ENCODE peak calls at places on chromosomes 3 and 15, in seven cellular contexts. I is iPS-NIHi11, E is sciatic nerve, F is psoas muscle, P is NB4, M is HepG2, Y is activated T-helper 1 cell treated with Interleukin-2 at 50 U/mL for 16 hours. G is an unnamed sample.
A peak's percentile ranks its signal among the peaks of the same experiment; 100 is the strongest.

GRCh38 chr3:157082305-157082981 is 77.5 kb downstream of the CCNL1 start:
- DNase-seq in M (no peak), F (no peak), I (no peak), Y (no peak), P (no peak), E (no peak), G (no peak)

GRCh38 chr15:84981711-84982300 is at the start of gene PDE8A:
- DNase-seq in F (peak; percentile 79), P (peak; percentile 69), E (peak; percentile 61), I (peak; percentile 58), Y (peak; percentile 45), M (no peak), G (no peak)

GRCh38 chr3:119580148-119580760 is 962 bp downstream of the ADPRH start:
- DNase-seq in E (peak; percentile 67), P (peak; percentile 71), F (peak; percentile 64), I (peak; percentile 38), Y (no peak), M (no peak), G (peak; percentile 42)

GRCh38 chr15:49155834-49156627 is 632 bp upstream of the COPS2 start:
- DNase-seq in E (no peak), P (peak; percentile 20), I (peak; percentile 16), F (no peak), M (peak; percentile 10), Y (no peak), G (no peak)

GRCh38 chr3:139506792-139507191 is 30.5 kb upstream of the RBP2 start:
- DNase-seq in M (peak; percentile 9), F (no peak), Y (no peak), P (no peak), I (no peak), E (no peak), G (no peak)

GRCh38 chr3:36677331-36678007 is 86.9 kb downstream of the DCLK3 start:
- DNase-seq in I (no peak), P (peak; percentile 4), E (no peak), Y (no peak), F (no peak), M (peak; percentile 6), G (no peak)

GRCh38 chr3:12948891-12949711 is 107.7 kb upstream of the RPL32 start:
- DNase-seq in I (no peak), P (peak; percentile 59), E (no peak), Y (no peak), F (no peak), M (no peak), G (no peak)

GRCh38 chr3:56869157-56869889 is 67.6 kb upstream of the ARHGEF3 start:
- DNase-seq in Y (no peak), F (no peak), I (no peak), E (no peak), M (no peak), P (no peak), G (no peak)

GRCh38 chr3:173789530-173789929 is 392.0 kb downstream of the NLGN1 start:
- DNase-seq in P (no peak), E (no peak), M (no peak), Y (no peak), I (no peak), F (no peak), G (no peak)

GRCh38 chr15:33022629-33023028 is 171.9 kb downstream of the FMN1 start:
- DNase-seq in M (no peak), Y (no peak), I (peak; percentile 65), P (no peak), E (no peak), F (peak; percentile 90), G (peak; percentile 64)

GRCh38 chr3:15317164-15317477 is 15.3 kb downstream of the SH3BP5 start:
- DNase-seq in F (peak; percentile 68), E (no peak), I (no peak), M (no peak), P (no peak), Y (no peak), G (no peak)

GRCh38 chr15:93428135-93428534 is 339.1 kb upstream of the RGMA start:
- DNase-seq in E (no peak), I (no peak), Y (no peak), P (no peak), M (no peak), F (no peak), G (no peak)

GRCh38 chr3:140756240-140757016 is 78.6 kb downstream of the TRIM42 start:
- DNase-seq in Y (no peak), E (no peak), M (no peak), I (no peak), P (no peak), F (no peak), G (no peak)

GRCh38 chr3:47260605-47261004 is 22.0 kb downstream of the KIF9 start:
- DNase-seq in P (no peak), I (no peak), M (no peak), E (no peak), F (no peak), Y (no peak), G (no peak)

GRCh38 chr3:31802981-31803380 is 178.1 kb downstream of the OSBPL10 start:
- DNase-seq in P (peak; percentile 37), I (no peak), M (no peak), F (no peak), Y (no peak), E (no peak), G (no peak)

GRCh38 chr3:89612027-89612426 is 504.6 kb downstream of the EPHA3 start:
- DNase-seq in F (no peak), M (no peak), P (no peak), Y (no peak), E (no peak), I (no peak), G (no peak)

GRCh38 chr15:29126821-29127461 is 142.7 kb downstream of the NSMCE3 start:
- DNase-seq in I (peak; percentile 62), P (peak; percentile 26), M (no peak), Y (no peak), F (peak; percentile 29), E (no peak), G (no peak)

GRCh38 chr15:48657891-48658591 is 12.5 kb upstream of the FBN1 start:
- DNase-seq in Y (no peak), M (no peak), I (no peak), F (no peak), E (no peak), P (no peak), G (no peak)

GRCh38 chr3:45992133-45992729 is 3.4 kb downstream of the FYCO1 start:
- DNase-seq in P (no peak), M (no peak), Y (no peak), E (no peak), F (no peak), I (peak; percentile 28), G (no peak)

GRCh38 chr3:97882975-97883598 is 61.3 kb downstream of the CRYBG3 start:
- DNase-seq in M (no peak), F (no peak), Y (no peak), P (no peak), I (peak; percentile 11), E (no peak), G (peak; percentile 58)

GRCh38 chr15:94205366-94205765 is 26.0 kb upstream of the MCTP2 start:
- DNase-seq in Y (no peak), E (no peak), I (no peak), P (peak; percentile 97), M (no peak), F (no peak), G (no peak)

GRCh38 chr3:30751610-30752299 is 142.7 kb downstream of the GADL1 start:
- DNase-seq in F (peak; percentile 52), E (peak; percentile 70), Y (peak; percentile 18), M (peak; percentile 20), I (peak; percentile 16), P (peak; percentile 66), G (no peak)

GRCh38 chr3:30518201-30518864 is 88.1 kb upstream of the TGFBR2 start:
- DNase-seq in F (no peak), M (peak; percentile 68), P (no peak), I (no peak), Y (no peak), E (no peak), G (peak; percentile 60)

GRCh38 chr3:156299569-156299968 is 179.2 kb downstream of the KCNAB1 start:
- DNase-seq in M (no peak), E (no peak), Y (no peak), F (no peak), I (no peak), P (no peak), G (no peak)

GRCh38 chr15:71437919-71438318 is 322.6 kb downstream of the THSD4 start:
- DNase-seq in F (no peak), P (no peak), I (no peak), Y (no peak), M (no peak), E (no peak), G (peak; percentile 63)

GRCh38 chr3:150385296-150386242 is 22.5 kb upstream of the TSC22D2 start:
- DNase-seq in M (no peak), I (no peak), Y (no peak), P (peak; percentile 39), E (no peak), F (no peak), G (no peak)

GRCh38 chr15:63896336-63897115 is 62.8 kb upstream of the HERC1 start:
- DNase-seq in P (peak; percentile 92), Y (no peak), F (peak; percentile 87), I (no peak), M (peak; percentile 32), E (no peak), G (peak; percentile 44)

GRCh38 chr3:126422571-126423091 is 27.9 kb downstream of the CFAP100 start:
- DNase-seq in E (peak; percentile 34), M (no peak), I (no peak), P (no peak), Y (no peak), F (no peak), G (no peak)

GRCh38 chr3:73552700-73553099 is 72.0 kb downstream of the PDZRN3 start:
- DNase-seq in F (no peak), Y (no peak), I (no peak), M (no peak), P (no peak), E (no peak), G (no peak)

GRCh38 chr3:46857485-46858341 is 5.5 kb downstream of the MYL3 start:
- DNase-seq in E (peak; percentile 21), Y (no peak), I (no peak), P (no peak), F (peak; percentile 25), M (no peak), G (no peak)

GRCh38 chr3:153070153-153070868 is 91.7 kb upstream of the RAP2B start:
- DNase-seq in F (no peak), I (no peak), M (no peak), Y (no peak), E (no peak), P (peak; percentile 42), G (no peak)

GRCh38 chr15:90202929-90203328 is 1.8 kb downstream of the SEMA4B start:
- DNase-seq in F (no peak), Y (no peak), I (no peak), P (no peak), M (no peak), E (no peak), G (no peak)

GRCh38 chr3:188431553-188431952 is 277.6 kb downstream of the LPP start:
- DNase-seq in E (no peak), F (no peak), M (no peak), P (peak; percentile 59), I (no peak), Y (no peak), G (no peak)

GRCh38 chr15:82849556-82850241 is 40.3 kb downstream of the WHAMM start:
- DNase-seq in I (peak; percentile 86), Y (no peak), E (peak; percentile 73), P (peak; percentile 82), F (peak; percentile 93), M (peak; percentile 73), G (peak; percentile 77)

G was measured in lung.